ENCODE peak calls at places on chromosomes 4 and X, in six cellular contexts. H is mammary epithelial cell, Z is GM23338, G is neuronal stem cell, E is IMR-90, B is neural progenitor cell. K is an unnamed sample.

GRCh38 chrX:114465689-114466088 is 118.2 kb upstream of the HTR2C start:
- DNase-seq in H (no peak), Z (peak; percentile 18), G (no peak), E (no peak), B (no peak), K (no peak)

GRCh38 chrX:39600222-39600621 is 497.5 kb downstream of the BCOR start:
- DNase-seq in H (no peak), Z (no peak), G (no peak), E (no peak), B (no peak), K (no peak)

GRCh38 chr4:35730414-35730813 is 513.9 kb downstream of the ARAP2 start:
- DNase-seq in H (no peak), Z (no peak), G (no peak), E (no peak), B (no peak), K (no peak)

GRCh38 chr4:23135792-23136645 is 443.3 kb downstream of the GBA3 start:
- DNase-seq in H (peak; percentile 8), Z (peak; percentile 93), G (peak; percentile 73), E (peak; percentile 41), B (peak; percentile 73), K (peak; percentile 63)

GRCh38 chr4:135804785-135805184 is 1603.2 kb upstream of the PABPC4L start:
- DNase-seq in H (no peak), Z (no peak), G (no peak), E (no peak), B (no peak), K (no peak)

GRCh38 chrX:32448320-32448719 is 763.0 kb downstream of the DMD start:
- DNase-seq in H (no peak), Z (peak; percentile 1), G (no peak), E (no peak), B (no peak), K (peak; percentile 86)

GRCh38 chr4:39729557-39729956 is 31.6 kb downstream of the UBE2K start:
- DNase-seq in H (peak; percentile 61), Z (no peak), G (no peak), E (peak; percentile 38), B (no peak), K (no peak)

GRCh38 chr4:107283587-107284559 is 247.8 kb upstream of the DKK2 start:
- DNase-seq in H (peak; percentile 88), Z (peak; percentile 17), G (no peak), E (peak; percentile 95), B (no peak), K (no peak)

GRCh38 chr4:6820695-6821094 is 38.2 kb downstream of the KIAA0232 start:
- DNase-seq in H (no peak), Z (no peak), G (no peak), E (no peak), B (no peak), K (no peak)

GRCh38 chrX:57586360-57586759 is 5.5 kb upstream of the ZXDB start:
- DNase-seq in H (no peak), Z (no peak), G (no peak), E (no peak), B (no peak), K (no peak)

GRCh38 chr4:57102050-57102564 is 8.1 kb downstream of the IGFBP7 start:
- DNase-seq in H (peak; percentile 31), Z (no peak), G (no peak), E (peak; percentile 88), B (no peak), K (no peak)

GRCh38 chr4:84673475-84674230 is 90.7 kb downstream of the CDS1 start:
- DNase-seq in H (peak; percentile 76), Z (no peak), G (no peak), E (peak; percentile 92), B (no peak), K (no peak)

GRCh38 chrX:13659057-13659456 is 6.1 kb downstream of the TCEANC start:
- DNase-seq in H (peak; percentile 86), Z (no peak), G (no peak), E (peak; percentile 76), B (no peak), K (peak; percentile 7)

GRCh38 chrX:153494541-153495361 is at the start of gene BGN:
- DNase-seq in H (no peak), Z (peak; percentile 52), G (no peak), E (peak; percentile 44), B (peak; percentile 69), K (no peak)

GRCh38 chrX:57294961-57295360 is 8.5 kb downstream of the FAAH2 start:
- DNase-seq in H (no peak), Z (no peak), G (no peak), E (no peak), B (no peak), K (no peak)

GRCh38 chrX:72572248-72573157 is at the start of gene HDAC8:
- DNase-seq in H (peak; percentile 72), Z (peak; percentile 80), G (peak; percentile 64), E (peak; percentile 86), B (peak; percentile 78), K (peak; percentile 79)

GRCh38 chrX:139559383-139560042 is 29.0 kb downstream of the F9 start:
- DNase-seq in H (peak; percentile 48), Z (peak; percentile 63), G (peak; percentile 45), E (peak; percentile 43), B (peak; percentile 75), K (peak; percentile 76)

GRCh38 chr4:112210777-112211176 is 20.8 kb upstream of the AP1AR start:
- DNase-seq in H (no peak), Z (no peak), G (no peak), E (no peak), B (no peak), K (no peak)

GRCh38 chr4:183074288-183074990 is 24.6 kb upstream of the WWC2 start:
- DNase-seq in H (no peak), Z (peak; percentile 72), G (no peak), E (peak; percentile 32), B (peak; percentile 2), K (no peak)

GRCh38 chr4:48008021-48008596 is 8.4 kb downstream of the CNGA1 start:
- DNase-seq in H (peak; percentile 21), Z (peak; percentile 76), G (peak; percentile 32), E (no peak), B (peak; percentile 50), K (peak; percentile 61)

GRCh38 chrX:121008920-121009319 is 23.4 kb upstream of the CT47A1 start:
- DNase-seq in H (peak; percentile 2), Z (no peak), G (no peak), E (no peak), B (no peak), K (no peak)

GRCh38 chrX:133415276-133416105 is at the start of gene GPC4:
- DNase-seq in H (peak; percentile 49), Z (peak; percentile 86), G (peak; percentile 51), E (no peak), B (peak; percentile 74), K (no peak)

GRCh38 chr4:173056708-173057107 is 111.9 kb upstream of the GALNT7 start:
- DNase-seq in H (no peak), Z (no peak), G (no peak), E (no peak), B (no peak), K (no peak)

GRCh38 chr4:41218703-41219102 is 4.4 kb upstream of the APBB2 start:
- DNase-seq in H (no peak), Z (no peak), G (no peak), E (no peak), B (no peak), K (no peak)

GRCh38 chrX:105636667-105637066 is 185.7 kb upstream of the NRK start:
- DNase-seq in H (peak; percentile 12), Z (peak; percentile 71), G (no peak), E (no peak), B (no peak), K (no peak)

GRCh38 chrX:21166302-21166982 is 207.8 kb upstream of the CNKSR2 start:
- DNase-seq in H (no peak), Z (peak; percentile 41), G (no peak), E (peak; percentile 25), B (no peak), K (no peak)

GRCh38 chrX:29690061-29690460 is 525.3 kb upstream of the MAGEB2 start:
- DNase-seq in H (peak; percentile 41), Z (no peak), G (no peak), E (peak; percentile 46), B (no peak), K (no peak)

GRCh38 chr4:94819371-94819770 is 61.6 kb downstream of the BMPR1B start:
- DNase-seq in H (no peak), Z (no peak), G (no peak), E (no peak), B (no peak), K (no peak)
- H2AFZ ChIP-seq in H (no peak overlapping the region), Z (no peak overlapping the region), G (no peak overlapping the region), E (no peak overlapping the region), B (no peak overlapping the region), K (no peak overlapping the region)

GRCh38 chrX:136781180-136781797 is 557 bp upstream of the ARHGEF6 start:
- DNase-seq in H (no peak), Z (no peak), G (no peak), E (no peak), B (no peak), K (peak; percentile 25)
- H3K4me3 ChIP-seq in H (no peak overlapping the region), Z (no peak overlapping the region), G (no peak overlapping the region), E (no peak overlapping the region), B (no peak overlapping the region), K (peak overlapping the region; percentile 80)

GRCh38 chr4:76767983-76768382 is 130.0 kb downstream of the SOWAHB start:
- DNase-seq in H (no peak), Z (no peak), G (no peak), E (peak; percentile 70), B (no peak), K (no peak)

DNA sequence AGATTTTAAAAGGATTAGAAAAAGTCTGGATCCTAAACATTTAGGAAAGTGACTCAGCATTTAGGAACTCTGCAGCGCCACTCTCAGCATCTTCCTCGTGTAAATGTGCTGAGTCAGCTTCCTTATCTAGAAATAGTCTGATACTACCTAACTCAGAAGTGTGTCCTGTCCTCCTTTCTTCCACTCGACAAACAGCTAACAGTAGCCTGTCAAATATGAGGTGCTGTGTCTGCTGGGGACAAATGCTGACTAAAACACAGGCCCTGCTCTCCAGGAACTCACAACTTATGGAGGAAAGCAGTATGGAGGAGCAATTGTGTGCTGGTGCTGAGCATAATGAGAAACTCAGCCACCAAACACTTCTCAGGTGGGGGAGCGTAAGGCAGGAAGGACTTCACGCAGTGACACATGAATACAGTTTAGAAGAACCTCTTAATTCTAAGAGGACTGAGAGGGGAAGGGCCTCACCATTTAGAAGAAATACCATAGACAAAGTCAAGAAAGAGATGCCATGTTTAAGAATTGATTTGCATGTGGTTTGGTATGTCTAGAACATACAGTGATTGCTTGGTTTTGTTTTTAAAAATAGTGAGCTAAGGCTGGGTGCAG is 125.3 kb downstream of the SOWAHB start:
- DNase-seq in H (no peak), Z (peak; percentile 41), G (no peak), E (peak; percentile 87), B (no peak), K (no peak)
- H2AFZ ChIP-seq in H (no peak overlapping the region), Z (no peak overlapping the region), G (no peak overlapping the region), E (peak overlapping the region; percentile 79), B (no peak overlapping the region), K (no peak overlapping the region)

DNA sequence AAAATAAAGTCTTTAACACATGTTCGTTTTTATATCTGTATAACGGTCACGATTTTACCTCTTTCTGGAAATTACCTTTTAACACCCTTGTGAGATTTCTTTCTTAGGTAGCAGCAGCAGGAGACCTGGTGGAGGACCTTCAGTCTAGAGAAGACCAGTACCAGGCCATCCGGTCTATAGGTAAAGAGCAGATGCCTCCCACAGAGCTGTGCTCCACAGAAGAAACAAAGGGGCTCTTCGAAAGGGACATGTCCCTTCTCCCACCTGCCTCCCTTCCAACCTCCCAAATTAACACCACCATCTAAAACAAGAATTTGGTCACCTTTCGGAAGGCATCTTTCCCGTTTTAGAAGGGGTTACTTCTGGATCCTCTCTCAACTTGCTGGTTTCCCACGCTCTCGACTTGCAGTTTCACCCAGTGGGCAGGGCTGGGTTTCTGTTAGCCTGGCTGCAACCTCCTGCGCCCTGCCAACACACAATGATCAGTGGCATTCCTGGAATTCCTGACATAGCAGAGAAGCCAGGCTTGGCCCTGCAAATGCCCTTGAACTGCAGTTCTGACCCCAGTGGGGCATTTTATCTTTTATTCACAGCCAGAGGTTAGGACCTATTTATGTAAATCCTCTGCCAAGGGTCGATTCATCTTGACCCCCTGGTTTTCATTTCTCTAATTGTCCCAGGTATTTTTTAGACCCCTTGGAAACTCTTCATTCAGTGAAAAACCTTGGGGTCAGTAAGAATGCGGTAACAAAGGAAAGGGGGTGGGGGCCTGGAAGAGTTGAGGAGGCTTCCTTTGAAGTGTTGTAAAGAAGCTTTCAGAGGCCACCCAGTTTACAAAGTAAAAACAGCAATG is 217.8 kb downstream of the ZNF674 start:
- DNase-seq in H (peak; percentile 83), Z (peak; percentile 91), G (peak; percentile 76), E (no peak), B (peak; percentile 87), K (no peak)
- H3K4me3 ChIP-seq in H (peak overlapping the region; percentile 45), Z (peak overlapping the region; percentile 43), G (no peak overlapping the region), E (no peak overlapping the region), B (peak overlapping the region; percentile 25), K (no peak overlapping the region)